ENCODE peak calls at places on chromosome 17, in seven cellular contexts. C is effector memory CD8-positive, alpha-beta T cell; V is NCI-H146; H is AG04450; Q is HEK293T; U is NCI-H2029; N is body of pancreas. J is an unnamed sample.

GRCh38 chr17:30230596-30231125 is 4.8 kb downstream of the SLC6A4 start:
- DNase-seq in Q (no peak), C (no peak), V (no peak), U (no peak), N (no peak), H (no peak), J (no peak)

GRCh38 chr17:20092973-20093626 is 83.9 kb downstream of the SPECC1 start:
- DNase-seq in U (peak; percentile 59), H (no peak), V (peak; percentile 95), N (no peak), C (no peak), Q (no peak), J (no peak)

GRCh38 chr17:56528636-56529170 is 64.8 kb upstream of the NOG start:
- DNase-seq in C (no peak), N (no peak), V (no peak), H (no peak), U (no peak), Q (no peak), J (no peak)

GRCh38 chr17:61454095-61454931 is 2.1 kb downstream of the TBX4 start:
- DNase-seq in N (no peak), V (no peak), H (no peak), Q (no peak), U (no peak), C (no peak), J (no peak)

GRCh38 chr17:12743046-12743445 is 46.3 kb upstream of the ARHGAP44 start:
- DNase-seq in U (no peak), H (no peak), N (peak; percentile 13), Q (no peak), V (no peak), C (no peak), J (no peak)

GRCh38 chr17:4634981-4635380 is 6.5 kb downstream of the ALOX15 start:
- DNase-seq in V (no peak), C (no peak), Q (no peak), U (no peak), N (no peak), H (no peak), J (no peak)

GRCh38 chr17:50934672-50935200 is 68.6 kb upstream of the TOB1 start:
- DNase-seq in N (no peak), U (no peak), H (no peak), C (no peak), V (no peak), Q (no peak), J (no peak)

GRCh38 chr17:61461967-61462733 is 9.9 kb downstream of the TBX4 start:
- DNase-seq in V (peak; percentile 2), Q (no peak), H (no peak), N (no peak), C (no peak), U (no peak), J (no peak)

GRCh38 chr17:7241783-7242716 is at the start of gene GABARAP:
- DNase-seq in V (peak; percentile 86), H (peak; percentile 82), C (peak; percentile 88), Q (peak; percentile 66), N (peak; percentile 95), U (peak; percentile 62), J (peak; percentile 88)

GRCh38 chr17:14201087-14201486 is 35.6 kb downstream of the CDRT15 start:
- DNase-seq in V (no peak), U (no peak), C (peak; percentile 29), N (no peak), H (no peak), Q (no peak), J (no peak)

GRCh38 chr17:36592316-36592710 is 634 bp downstream of the DHRS11 start:
- DNase-seq in V (peak; percentile 50), N (peak; percentile 22), C (no peak), Q (no peak), H (no peak), U (no peak), J (peak; percentile 23)

GRCh38 chr17:49676276-49676868 is 1.5 kb downstream of the SPOP start:
- DNase-seq in C (peak; percentile 23), H (no peak), N (peak; percentile 37), U (no peak), V (no peak), Q (no peak), J (peak; percentile 66)

GRCh38 chr17:39144414-39144813 is 7.0 kb downstream of the PLXDC1 start:
- DNase-seq in H (peak; percentile 84), N (peak; percentile 95), C (no peak), Q (no peak), U (peak; percentile 97), V (no peak), J (peak; percentile 92)

GRCh38 chr17:20008242-20009051 is 712 bp upstream of the SPECC1 start:
- DNase-seq in C (no peak), U (no peak), N (no peak), V (peak; percentile 53), H (no peak), Q (peak; percentile 43), J (no peak)

GRCh38 chr17:31560836-31561235 is 169.4 kb downstream of the RAB11FIP4 start:
- DNase-seq in N (no peak), H (no peak), U (no peak), V (no peak), Q (no peak), C (no peak), J (no peak)

GRCh38 chr17:35914354-35914753 is 16.2 kb downstream of the RDM1 start:
- DNase-seq in N (no peak), V (no peak), H (no peak), Q (no peak), U (no peak), C (no peak), J (no peak)

GRCh38 chr17:60630352-60630751 is 30.4 kb downstream of the PPM1D start:
- DNase-seq in C (no peak), H (no peak), U (no peak), Q (no peak), V (no peak), N (no peak), J (peak; percentile 41)

GRCh38 chr17:29905086-29905878 is 24.7 kb downstream of the SSH2 start:
- DNase-seq in C (no peak), V (no peak), Q (no peak), N (no peak), H (no peak), U (no peak), J (no peak)

GRCh38 chr17:77363821-77364361 is 223.1 kb downstream of the SEC14L1 start:
- DNase-seq in V (no peak), H (no peak), N (peak; percentile 56), Q (no peak), C (no peak), U (no peak), J (no peak)

GRCh38 chr17:82536220-82537201 is 17.0 kb downstream of the FOXK2 start:
- DNase-seq in H (peak; percentile 52), V (no peak), Q (no peak), N (no peak), C (no peak), U (no peak), J (peak; percentile 81)

GRCh38 chr17:44198721-44199552 is 747 bp downstream of the ATXN7L3 start:
- DNase-seq in U (peak; percentile 20), Q (peak; percentile 76), V (peak; percentile 68), H (no peak), N (peak; percentile 67), C (peak; percentile 34), J (peak; percentile 35)